ENCODE peak calls at places on chromosome 11, in eight cellular contexts. F is K562, V is upper lobe of left lung, A is transverse colon, N is suprapubic skin, H is sigmoid colon, J is HepG2, Q is esophagus muscularis mucosa. M is an unnamed sample.

GRCh38 chr11:117145393-117145761 is 1.3 kb downstream of the PAFAH1B2 start:
- DNase-seq in F (peak; percentile 36), Q (no peak), J (peak; percentile 16), V (no peak), N (no peak), H (no peak), A (peak; percentile 18), M (no peak)

GRCh38 chr11:15975742-15976141 is 380.6 kb downstream of the SOX6 start:
- DNase-seq in A (no peak), V (no peak), F (no peak), Q (no peak), H (no peak), J (no peak), N (no peak), M (no peak)

GRCh38 chr11:58575377-58576020 is at the start of gene LPXN:
- DNase-seq in A (peak; percentile 48), H (no peak), F (no peak), V (no peak), N (no peak), J (no peak), Q (no peak), M (no peak)

GRCh38 chr11:102109896-102110760 is at the start of gene YAP1:
- DNase-seq in N (peak; percentile 93), J (peak; percentile 83), H (peak; percentile 94), Q (peak; percentile 95), F (peak; percentile 53), A (peak; percentile 89), V (peak; percentile 98), M (peak; percentile 88)

GRCh38 chr11:16591157-16591556 is 147.3 kb upstream of the C11orf58 start:
- DNase-seq in Q (no peak), N (no peak), F (no peak), H (no peak), A (no peak), J (no peak), V (no peak), M (no peak)

GRCh38 chr11:126163074-126163700 is 48.3 kb downstream of the RPUSD4 start:
- DNase-seq in V (no peak), N (no peak), A (no peak), H (peak; percentile 87), F (no peak), J (peak; percentile 68), Q (no peak), M (no peak)

GRCh38 chr11:69474736-69475135 is 6.7 kb upstream of the LINC01488 start:
- DNase-seq in A (no peak), V (no peak), F (no peak), N (no peak), J (no peak), H (no peak), Q (no peak), M (no peak)

GRCh38 chr11:70230840-70231710 is 28.0 kb downstream of the FADD start:
- DNase-seq in N (no peak), A (no peak), Q (no peak), V (no peak), F (no peak), H (no peak), J (no peak), M (no peak)

GRCh38 chr11:133983660-133984316 is 27.0 kb upstream of the IGSF9B start:
- DNase-seq in A (no peak), J (no peak), V (peak; percentile 81), N (no peak), H (no peak), Q (no peak), F (no peak), M (no peak)

GRCh38 chr11:66970808-66971442 is 4.2 kb upstream of the C11orf86 start:
- DNase-seq in A (peak; percentile 29), F (no peak), V (no peak), Q (no peak), H (peak; percentile 77), J (peak; percentile 95), N (no peak), M (no peak)

GRCh38 chr11:82521427-82521826 is 212.2 kb downstream of the FAM181B start:
- DNase-seq in V (no peak), Q (no peak), A (peak; percentile 8), J (no peak), F (no peak), N (no peak), H (peak; percentile 69), M (no peak)

GRCh38 chr11:125082611-125083311 is 19.7 kb downstream of the SLC37A2 start:
- DNase-seq in F (no peak), H (no peak), Q (no peak), N (no peak), A (no peak), V (no peak), J (peak; percentile 50), M (no peak)

GRCh38 chr11:44309483-44310197 is at the start of gene ALX4:
- DNase-seq in Q (no peak), H (no peak), J (no peak), F (peak; percentile 72), N (no peak), V (peak; percentile 87), A (no peak), M (no peak)

GRCh38 chr11:116703421-116703820 is 69.4 kb downstream of the BUD13 start:
- DNase-seq in Q (no peak), J (no peak), A (no peak), F (no peak), V (no peak), H (peak; percentile 61), N (no peak), M (no peak)

GRCh38 chr11:74418509-74418895 is 20.3 kb upstream of the PGM2L1 start:
- DNase-seq in Q (no peak), J (peak; percentile 6), A (no peak), V (no peak), N (no peak), H (no peak), F (no peak), M (no peak)

GRCh38 chr11:111320728-111321568 is 22.6 kb downstream of the POU2AF3 start:
- DNase-seq in J (peak; percentile 83), F (no peak), N (no peak), Q (peak; percentile 90), A (no peak), V (no peak), H (no peak), M (peak; percentile 55)

GRCh38 chr11:132948252-132948651 is 584.0 kb downstream of the OPCML start:
- DNase-seq in A (no peak), H (no peak), N (no peak), F (no peak), J (no peak), V (no peak), Q (no peak), M (no peak)

DNA sequence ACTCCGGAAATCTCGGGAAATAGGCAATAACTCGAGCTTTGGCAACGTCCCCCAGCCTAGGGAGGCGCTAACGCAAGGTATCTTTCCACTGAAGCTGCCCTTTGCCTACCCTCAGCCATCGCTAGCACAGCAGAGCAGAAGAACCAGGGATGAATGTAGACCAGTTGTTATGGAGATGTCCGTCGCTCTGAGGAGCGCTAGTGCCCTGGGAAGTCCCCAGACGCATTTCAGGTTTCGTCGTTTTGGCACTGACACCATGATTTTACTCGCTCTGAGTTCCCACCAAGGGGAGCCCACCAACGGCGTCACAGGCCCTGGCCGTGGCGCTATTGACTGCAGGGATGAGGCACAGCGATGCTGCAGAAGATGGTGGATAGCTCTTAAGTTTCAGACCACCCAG is 22.7 kb upstream of the BDNF start:
- DNase-seq in Q (no peak), F (no peak), H (no peak), A (no peak), J (no peak), V (peak; percentile 29), N (no peak), M (no peak)
- TF ChIP-seq EP300 in Q (no peak), F (no peak), H (no peak), A (no peak), J (no peak), V (no peak), N (no peak), M (no peak)

GRCh38 chr11:65382036-65382803 is at the start of gene SLC25A45:
- DNase-seq in H (peak; percentile 98), A (peak; percentile 94), N (peak; percentile 96), V (peak; percentile 95), J (peak; percentile 87), F (peak; percentile 93), Q (peak; percentile 98), M (peak; percentile 95)
- TF ChIP-seq POLR2A in H (peak; percentile 63), A (peak; percentile 84), N (peak; percentile 18), V (peak; percentile 29), J (peak; percentile 84), F (peak; percentile 73), Q (no peak), M (no peak)

GRCh38 chr11:35944503-35945136 is 758 bp downstream of the LDLRAD3 start:
- DNase-seq in F (no peak), V (peak; percentile 77), Q (no peak), J (no peak), A (no peak), N (no peak), H (no peak), M (no peak)

GRCh38 chr11:35946766-35947165 is 2.9 kb downstream of the LDLRAD3 start:
- DNase-seq in A (no peak), H (no peak), V (no peak), F (no peak), N (no peak), J (no peak), Q (no peak), M (no peak)

GRCh38 chr11:35943761-35944502 is at the start of gene LDLRAD3:
- DNase-seq in Q (no peak), H (peak; percentile 91), N (peak; percentile 89), A (peak; percentile 69), V (peak; percentile 96), J (peak; percentile 20), F (peak; percentile 92), M (peak; percentile 70)

GRCh38 chr11:35945137-35945518 is 1.3 kb downstream of the LDLRAD3 start:
- DNase-seq in H (no peak), J (no peak), F (no peak), A (no peak), N (no peak), Q (no peak), V (no peak), M (no peak)

GRCh38 chr11:35943294-35943693 is 568 bp upstream of the LDLRAD3 start:
- DNase-seq in H (no peak), Q (no peak), F (no peak), N (no peak), V (no peak), A (no peak), J (no peak), M (no peak)
- TF ChIP-seq POLR2AphosphoS5 in H (no peak), Q (no peak), F (no peak), N (no peak), V (no peak), A (no peak), J (no peak), M (no peak)

GRCh38 chr11:65642014-65642671 is 4.2 kb downstream of the SIPA1 start:
- DNase-seq in Q (no peak), F (peak; percentile 66), A (no peak), N (no peak), J (no peak), H (no peak), V (peak; percentile 86), M (no peak)

GRCh38 chr11:65637794-65638317 is at the start of gene SIPA1:
- DNase-seq in V (peak; percentile 96), N (no peak), Q (no peak), A (peak; percentile 80), F (peak; percentile 87), H (peak; percentile 86), J (peak; percentile 88), M (peak; percentile 78)

GRCh38 chr11:65640483-65641207 is 2.7 kb downstream of the SIPA1 start:
- DNase-seq in H (no peak), N (no peak), V (peak; percentile 88), A (peak; percentile 62), Q (no peak), J (no peak), F (no peak), M (peak; percentile 59)

GRCh38 chr11:65641233-65642013 is 3.5 kb downstream of the SIPA1 start:
- DNase-seq in Q (no peak), H (no peak), A (no peak), J (no peak), N (no peak), F (no peak), V (peak; percentile 50), M (no peak)

GRCh38 chr11:65639623-65640482 is 2.0 kb downstream of the SIPA1 start:
- DNase-seq in V (no peak), Q (no peak), N (no peak), J (no peak), A (peak; percentile 67), H (no peak), F (no peak), M (no peak)
- TF ChIP-seq EP300 in V (no peak), Q (no peak), N (no peak), J (no peak), A (no peak), H (no peak), F (no peak), M (no peak)